ENCODE peak calls at places on chromosome 1, in four cellular contexts. Y, D, T and E are unnamed samples.
A peak's percentile ranks its signal among the peaks of the same experiment; 100 is the strongest.

GRCh38 chr1:110602466-110602865 is 3.7 kb downstream of the KCNA2 start:
- DNase-seq in Y (no peak), D (no peak), T (no peak), E (no peak)

GRCh38 chr1:225660544-225660946 is 7.6 kb upstream of the ENAH start:
- DNase-seq in Y (no peak), D (no peak), T (no peak), E (no peak)

GRCh38 chr1:115295904-115296696 is 41.9 kb downstream of the NGF start:
- DNase-seq in Y (no peak), D (no peak), T (no peak), E (no peak)

GRCh38 chr1:241817331-241817792 is 30.6 kb upstream of the EXO1 start:
- DNase-seq in Y (no peak), D (no peak), T (no peak), E (no peak)

GRCh38 chr1:171868217-171868616 is 26.9 kb downstream of the DNM3 start:
- DNase-seq in Y (no peak), D (peak; percentile 21), T (no peak), E (no peak)

GRCh38 chr1:38454749-38455441 is 404.7 kb downstream of the RRAGC start:
- DNase-seq in Y (no peak), D (no peak), T (no peak), E (no peak)

GRCh38 chr1:32071758-32072621 is 749 bp upstream of the TMEM39B start:
- DNase-seq in Y (no peak), D (no peak), T (no peak), E (no peak)

GRCh38 chr1:200468264-200469001 is 58.6 kb upstream of the ZNF281 start:
- DNase-seq in Y (no peak), D (no peak), T (no peak), E (no peak)

GRCh38 chr1:58732087-58732486 is 32.2 kb upstream of the MYSM1 start:
- DNase-seq in Y (no peak), D (no peak), T (no peak), E (no peak)

GRCh38 chr1:86277909-86278308 is 118.2 kb downstream of the ODF2L start:
- DNase-seq in Y (no peak), D (no peak), T (no peak), E (no peak)

GRCh38 chr1:51326839-51327238 is 3.5 kb downstream of the TTC39A start:
- DNase-seq in Y (no peak), D (no peak), T (no peak), E (no peak)

GRCh38 chr1:151292207-151293030 is 10.3 kb downstream of the ZNF687 start:
- DNase-seq in Y (no peak), D (no peak), T (no peak), E (no peak)

GRCh38 chr1:208437416-208437815 is 193.2 kb upstream of the PLXNA2 start:
- DNase-seq in Y (no peak), D (no peak), T (no peak), E (no peak)

GRCh38 chr1:31800677-31800967 is 15.2 kb downstream of the SPOCD1 start:
- DNase-seq in Y (no peak), D (no peak), T (no peak), E (no peak)

GRCh38 chr1:200279810-200280411 is 129.9 kb downstream of the ZNF281 start:
- DNase-seq in Y (no peak), D (peak; percentile 34), T (no peak), E (peak; percentile 31)

GRCh38 chr1:233427907-233428306 is 100.4 kb downstream of the MAP3K21 start:
- DNase-seq in Y (no peak), D (no peak), T (no peak), E (no peak)

GRCh38 chr1:234525156-234525774 is 46.3 kb upstream of the TARBP1 start:
- DNase-seq in Y (no peak), D (peak; percentile 44), T (no peak), E (no peak)

GRCh38 chr1:89721351-89721750 is 88.4 kb downstream of the LRRC8C start:
- DNase-seq in Y (no peak), D (no peak), T (no peak), E (no peak)

GRCh38 chr1:48756704-48757316 is 19.9 kb downstream of the BEND5 start:
- DNase-seq in Y (no peak), D (no peak), T (no peak), E (no peak)

GRCh38 chr1:210252621-210253041 is 20.0 kb downstream of the SERTAD4 start:
- DNase-seq in Y (no peak), D (peak; percentile 70), T (no peak), E (no peak)

GRCh38 chr1:246077476-246077875 is 429.6 kb downstream of the SMYD3 start:
- DNase-seq in Y (no peak), D (no peak), T (no peak), E (no peak)

GRCh38 chr1:206029484-206029883 is 5.8 kb upstream of the CTSE start:
- DNase-seq in Y (peak; percentile 64), D (peak; percentile 81), T (no peak), E (peak; percentile 87)

GRCh38 chr1:94702440-94702810 is 117.7 kb upstream of the SLC44A3 start:
- DNase-seq in Y (peak; percentile 73), D (no peak), T (no peak), E (no peak)

GRCh38 chr1:248851390-248851789 is 7.5 kb downstream of the ZNF692 start:
- DNase-seq in Y (no peak), D (no peak), T (no peak), E (no peak)

GRCh38 chr1:45038661-45039364 is 26.8 kb downstream of the UROD start:
- DNase-seq in Y (no peak), D (no peak), T (no peak), E (no peak)

GRCh38 chr1:46410156-46411009 is 16.3 kb downstream of the FAAH start:
- DNase-seq in Y (no peak), D (no peak), T (no peak), E (no peak)

GRCh38 chr1:177338376-177338775 is 167.6 kb downstream of the BRINP2 start:
- DNase-seq in Y (no peak), D (no peak), T (no peak), E (no peak)

GRCh38 chr1:83747853-83748482 is 251.0 kb downstream of the TTLL7 start:
- DNase-seq in Y (no peak), D (no peak), T (no peak), E (no peak)

GRCh38 chr1:3467096-3468036 is 12.9 kb downstream of the ARHGEF16 start:
- DNase-seq in Y (no peak), D (no peak), T (no peak), E (peak; percentile 51)

DNA sequence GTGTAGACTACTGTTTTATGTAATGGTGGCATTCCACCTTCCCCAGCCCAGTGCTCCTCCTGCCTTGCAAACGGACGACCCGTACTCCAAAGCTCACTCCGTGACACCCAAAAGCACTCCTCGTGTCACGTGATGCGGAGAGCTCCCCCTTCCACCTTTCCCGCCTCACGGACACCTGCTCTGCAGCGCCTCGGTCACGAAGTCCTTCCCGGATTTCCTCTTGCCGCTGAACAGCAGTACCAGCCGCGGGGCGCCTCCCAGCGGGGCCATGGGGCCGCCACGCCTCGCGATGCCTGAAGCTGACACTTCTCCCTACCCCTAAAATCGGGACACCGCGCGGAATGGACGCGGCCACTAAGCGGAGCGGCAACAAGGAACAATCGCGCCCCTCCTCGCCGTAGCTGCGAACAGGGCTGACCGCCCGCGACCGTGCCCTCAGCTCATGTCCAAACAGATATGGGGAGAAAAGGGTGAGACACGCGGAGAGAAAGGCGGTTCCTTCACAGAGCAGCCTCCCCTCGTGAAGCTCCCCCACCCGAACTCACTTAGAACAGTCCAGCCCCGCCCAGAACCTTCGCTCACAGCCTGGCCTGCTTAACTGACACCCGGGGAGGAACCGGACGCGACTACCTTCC is at the start of gene PMVK:
- DNase-seq in Y (peak; percentile 97), D (peak; percentile 97), T (peak; percentile 86), E (peak; percentile 98)
- TF ChIP-seq POLR2A in Y (peak; percentile 58), D (peak; percentile 66), T (peak; percentile 46), E (peak; percentile 92)

GRCh38 chr1:181084606-181084969 is 3.9 kb upstream of the IER5 start:
- DNase-seq in Y (no peak), D (no peak), T (no peak), E (no peak)
- TF ChIP-seq POLR2A in Y (no peak), D (no peak), T (no peak), E (no peak)

GRCh38 chr1:212946872-212947271 is 3.5 kb upstream of the VASH2 start:
- DNase-seq in Y (no peak), D (no peak), T (no peak), E (no peak)

GRCh38 chr1:212949771-212950170 is 570 bp upstream of the VASH2 start:
- DNase-seq in Y (no peak), D (no peak), T (no peak), E (no peak)

GRCh38 chr1:212951058-212951923 is 950 bp downstream of the VASH2 start:
- DNase-seq in Y (no peak), D (no peak), T (no peak), E (no peak)

GRCh38 chr1:212952596-212952995 is 2.3 kb downstream of the VASH2 start:
- DNase-seq in Y (no peak), D (no peak), T (no peak), E (no peak)

DNA sequence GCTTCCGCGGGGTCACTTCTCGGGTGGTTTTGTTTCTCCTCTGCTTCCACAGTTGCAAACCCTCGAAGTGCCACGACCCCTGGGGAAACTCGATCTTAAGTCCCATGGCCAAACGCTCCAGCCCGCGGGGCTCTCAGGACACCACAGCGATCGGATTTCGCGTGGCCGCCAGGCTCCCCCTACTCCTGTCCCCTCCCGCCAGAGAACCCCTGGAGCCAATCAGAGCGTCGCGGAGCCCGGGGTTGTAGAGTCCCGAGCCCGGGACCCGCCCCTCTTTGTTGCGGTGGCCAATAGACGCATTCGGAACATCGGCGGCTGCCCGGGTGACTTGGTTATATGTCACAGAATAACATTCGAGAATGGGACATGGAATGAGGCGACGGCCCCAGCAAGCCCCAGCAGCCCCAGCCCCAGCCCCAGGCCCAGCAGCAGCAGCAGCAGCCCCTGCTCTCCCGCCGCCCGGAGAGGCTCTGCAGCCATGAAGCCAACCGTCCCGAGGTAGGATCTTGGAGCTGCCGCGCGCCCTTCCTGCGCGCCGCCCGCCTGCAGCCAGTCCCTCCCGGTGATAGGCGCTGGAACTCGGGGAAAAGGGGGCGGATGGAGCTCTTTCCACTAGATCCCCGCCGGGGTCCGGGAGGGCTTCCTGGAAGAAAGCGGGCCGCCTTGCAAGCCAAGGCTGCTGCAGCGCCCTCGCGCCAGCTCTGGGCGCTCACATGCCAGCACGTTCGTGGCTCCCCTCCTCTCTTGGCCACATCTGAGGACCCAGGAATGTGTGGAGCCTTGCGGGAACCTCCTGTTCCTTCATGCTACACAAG is at the start of gene VASH2:
- DNase-seq in Y (peak; percentile 85), D (peak; percentile 83), T (peak; percentile 26), E (peak; percentile 60)
- TF ChIP-seq POLR2A in Y (no peak), D (no peak), T (no peak), E (no peak)

DNA sequence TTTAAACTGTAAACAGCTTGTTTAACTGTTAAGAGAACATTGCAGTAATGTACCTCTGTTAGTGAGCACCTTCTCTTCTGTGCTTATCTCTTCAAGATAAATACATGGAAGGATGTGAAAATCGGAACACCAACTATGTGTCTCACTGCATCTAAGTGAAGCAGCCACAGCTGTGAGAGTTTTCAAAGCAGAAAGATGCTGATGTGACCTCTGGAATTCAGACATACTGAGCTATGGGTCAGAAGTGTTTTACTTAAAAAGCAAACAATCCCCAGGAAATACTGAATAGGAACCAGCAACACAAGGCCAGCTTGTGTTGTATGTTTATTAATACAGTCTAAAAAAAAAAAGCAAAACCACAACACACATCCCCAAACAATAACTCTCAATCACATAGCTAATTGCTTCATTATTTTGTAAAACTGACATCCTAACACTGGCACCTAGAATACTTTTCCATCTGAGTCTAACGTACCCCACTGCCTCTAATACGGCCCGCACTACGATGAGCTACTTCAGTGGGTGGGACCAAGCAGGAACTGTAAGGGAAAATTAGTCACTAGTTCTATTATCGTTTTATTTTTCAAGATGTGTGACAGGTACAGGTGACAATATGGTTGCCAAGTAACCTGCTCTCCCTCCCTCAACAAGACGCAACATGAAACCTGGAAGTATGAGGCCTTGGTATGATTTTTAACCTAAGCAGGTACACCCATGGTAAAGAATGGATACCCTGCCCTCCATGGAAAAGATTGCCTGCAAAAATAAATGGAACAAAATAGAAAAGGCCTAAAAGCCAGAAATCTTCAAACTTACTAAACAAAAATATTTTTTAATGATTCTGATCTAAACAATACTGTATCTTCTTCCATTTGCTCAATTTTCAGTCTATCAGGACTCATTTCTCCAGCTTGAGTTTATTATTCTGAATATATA is 13.9 kb downstream of the ERRFI1 start:
- DNase-seq in Y (no peak), D (no peak), T (no peak), E (peak; percentile 27)
- TF ChIP-seq POLR2A in Y (no peak), D (no peak), T (no peak), E (no peak)